ENCODE peak calls at places on chromosomes 4 and X, in seven cellular contexts. R is hepatocyte, C is neural progenitor cell, O is PC-3, F is GM23248, S is OCI-LY7, P is MM.1S. M is an unnamed sample.

GRCh38 chrX:108468486-108468885 is 28.8 kb downstream of the COL4A5 start:
- DNase-seq in R (no peak), C (no peak), O (no peak), F (peak; percentile 51), S (no peak), P (no peak), M (no peak)

GRCh38 chr4:96352051-96352517 is 512.2 kb downstream of the PDHA2 start:
- DNase-seq in R (peak; percentile 13), C (peak; percentile 49), O (peak; percentile 33), F (no peak), S (no peak), P (peak; percentile 66), M (peak; percentile 34)

GRCh38 chr4:141255016-141255415 is 34.3 kb downstream of the ZNF330 start:
- DNase-seq in R (no peak), C (no peak), O (peak; percentile 32), F (peak; percentile 23), S (no peak), P (no peak), M (no peak)

GRCh38 chr4:139282375-139283075 is 2.5 kb upstream of the MGARP start:
- DNase-seq in R (no peak), C (no peak), O (no peak), F (peak; percentile 55), S (no peak), P (no peak), M (no peak)

GRCh38 chrX:13473666-13474516 is 95.5 kb upstream of the EGFL6 start:
- DNase-seq in R (no peak), C (peak; percentile 55), O (no peak), F (peak; percentile 49), S (peak; percentile 22), P (peak; percentile 56), M (no peak)

GRCh38 chrX:150227321-150227860 is 135.7 kb upstream of the MAMLD1 start:
- DNase-seq in R (no peak), C (no peak), O (no peak), F (no peak), S (no peak), P (no peak), M (no peak)

GRCh38 chr4:17613761-17614415 is 553 bp upstream of the MED28 start:
- DNase-seq in R (peak; percentile 23), C (peak; percentile 36), O (peak; percentile 77), F (peak; percentile 93), S (peak; percentile 16), P (peak; percentile 27), M (no peak)

GRCh38 chrX:15315509-15315908 is at the start of gene ASB11:
- DNase-seq in R (no peak), C (no peak), O (no peak), F (no peak), S (no peak), P (no peak), M (no peak)

GRCh38 chrX:151370906-151371305 is 26.1 kb upstream of the VMA21 start:
- DNase-seq in R (no peak), C (peak; percentile 66), O (no peak), F (peak; percentile 10), S (no peak), P (no peak), M (no peak)

GRCh38 chrX:153410328-153410727 is 944 bp upstream of the ZFP92 start:
- DNase-seq in R (no peak), C (no peak), O (no peak), F (no peak), S (no peak), P (no peak), M (no peak)

GRCh38 chr4:5750052-5750950 is 39.3 kb downstream of the EVC start:
- DNase-seq in R (no peak), C (no peak), O (no peak), F (peak; percentile 81), S (no peak), P (no peak), M (no peak)

GRCh38 chr4:5751918-5752802 is 41.2 kb downstream of the EVC start:
- DNase-seq in R (peak; percentile 35), C (peak; percentile 58), O (no peak), F (peak; percentile 32), S (no peak), P (no peak), M (no peak)

GRCh38 chr4:5749568-5749967 is 38.6 kb downstream of the EVC start:
- DNase-seq in R (no peak), C (no peak), O (no peak), F (no peak), S (no peak), P (no peak), M (no peak)

GRCh38 chr4:5752803-5753184 is 41.8 kb downstream of the EVC start:
- DNase-seq in R (no peak), C (no peak), O (no peak), F (no peak), S (no peak), P (no peak), M (no peak)

GRCh38 chr4:5751073-5751917 is 40.3 kb downstream of the EVC start:
- DNase-seq in R (peak; percentile 35), C (no peak), O (no peak), F (peak; percentile 47), S (no peak), P (no peak), M (no peak)
- TF ChIP-seq EZH2phosphoT487 in R (no peak), C (no peak), O (no peak), F (no peak), S (no peak), P (no peak), M (no peak)

GRCh38 chr4:64584125-64584524 is 174.9 kb upstream of the TECRL start:
- DNase-seq in R (no peak), C (peak; percentile 18), O (no peak), F (no peak), S (no peak), P (no peak), M (no peak)

GRCh38 chr4:64582492-64582891 is 173.2 kb upstream of the TECRL start:
- DNase-seq in R (peak; percentile 5), C (peak; percentile 85), O (no peak), F (no peak), S (no peak), P (no peak), M (no peak)

GRCh38 chr4:64581422-64581821 is 172.2 kb upstream of the TECRL start:
- DNase-seq in R (peak; percentile 10), C (no peak), O (peak; percentile 83), F (peak; percentile 48), S (no peak), P (no peak), M (no peak)

GRCh38 chr4:64588507-64588906 is 179.3 kb upstream of the TECRL start:
- DNase-seq in R (no peak), C (no peak), O (no peak), F (no peak), S (no peak), P (no peak), M (no peak)

GRCh38 chr4:64584981-64585557 is 175.8 kb upstream of the TECRL start:
- DNase-seq in R (peak; percentile 66), C (peak; percentile 70), O (peak; percentile 57), F (peak; percentile 57), S (peak; percentile 55), P (peak; percentile 64), M (peak; percentile 3)
- TF ChIP-seq EZH2phosphoT487 in R (no peak), C (no peak), O (no peak), F (no peak), S (no peak), P (no peak), M (no peak)

GRCh38 chrX:69104756-69105434 is 60.4 kb downstream of the PJA1 start:
- DNase-seq in R (no peak), C (no peak), O (no peak), F (no peak), S (no peak), P (no peak), M (no peak)
- TF ChIP-seq EZH2phosphoT487 in R (no peak), C (no peak), O (no peak), F (no peak), S (no peak), P (no peak), M (no peak)

GRCh38 chrX:8844157-8844556 is 43.0 kb upstream of the FAM9A start:
- DNase-seq in R (no peak), C (no peak), O (peak; percentile 54), F (no peak), S (no peak), P (no peak), M (no peak)

GRCh38 chrX:8845060-8845459 is 43.9 kb upstream of the FAM9A start:
- DNase-seq in R (no peak), C (no peak), O (peak; percentile 87), F (peak; percentile 77), S (no peak), P (no peak), M (no peak)

GRCh38 chrX:8848921-8849320 is 47.7 kb upstream of the FAM9A start:
- DNase-seq in R (no peak), C (no peak), O (peak; percentile 50), F (peak; percentile 39), S (no peak), P (no peak), M (no peak)

GRCh38 chrX:8845469-8845868 is 44.3 kb upstream of the FAM9A start:
- DNase-seq in R (no peak), C (no peak), O (no peak), F (no peak), S (no peak), P (no peak), M (no peak)

DNA sequence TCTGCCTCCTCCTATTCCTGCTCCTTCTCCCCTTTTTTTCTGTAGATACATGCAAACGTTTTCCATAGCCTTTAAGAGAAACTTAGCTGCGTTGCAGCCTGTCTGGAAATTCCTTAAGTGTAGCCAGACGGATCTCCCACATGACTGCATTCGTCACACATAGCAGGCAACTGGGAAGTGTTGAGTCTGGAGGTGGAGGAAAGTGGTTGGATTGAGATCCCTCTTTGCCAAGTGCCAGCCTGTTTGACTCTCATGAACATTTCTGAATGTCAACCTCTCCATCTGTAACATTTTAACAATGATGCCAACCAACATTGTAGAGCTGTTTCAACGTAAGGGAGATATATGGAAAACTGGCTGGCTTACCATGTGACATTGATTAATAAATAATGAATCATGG is 45.1 kb upstream of the FAM9A start:
- DNase-seq in R (no peak), C (no peak), O (no peak), F (no peak), S (no peak), P (no peak), M (no peak)
- TF ChIP-seq EZH2phosphoT487 in R (no peak), C (no peak), O (no peak), F (no peak), S (no peak), P (no peak), M (no peak)

GRCh38 chr4:128130621-128131020 is 69.5 kb downstream of the LARP1B start:
- DNase-seq in R (no peak), C (no peak), O (peak; percentile 6), F (no peak), S (no peak), P (no peak), M (no peak)
- TF ChIP-seq EZH2phosphoT487 in R (no peak), C (no peak), O (no peak), F (no peak), S (no peak), P (no peak), M (no peak)

GRCh38 chrX:47706575-47706974 is 47.6 kb upstream of the UXT start:
- DNase-seq in R (no peak), C (no peak), O (no peak), F (peak; percentile 75), S (no peak), P (no peak), M (no peak)

GRCh38 chrX:47704736-47705135 is 45.8 kb upstream of the UXT start:
- DNase-seq in R (no peak), C (no peak), O (no peak), F (no peak), S (no peak), P (no peak), M (no peak)

GRCh38 chrX:47707031-47707780 is 48.2 kb upstream of the UXT start:
- DNase-seq in R (no peak), C (no peak), O (no peak), F (peak; percentile 11), S (no peak), P (no peak), M (no peak)
- TF ChIP-seq EZH2phosphoT487 in R (no peak), C (no peak), O (no peak), F (no peak), S (no peak), P (no peak), M (no peak)

M was measured in HCT116.